ENCODE peak calls at places on chromosomes 6 and 20, in six cellular contexts. O is stomach, W is choroid plexus epithelial cell, U is NCI-H1436, L is B cell, M is Right ventricle myocardium inferior. B is an unnamed sample.

GRCh38 chr6:142698751-142699150 is 246.2 kb downstream of the HIVEP2 start:
- DNase-seq in O (no peak), W (peak; percentile 28), U (no peak), L (no peak), M (no peak), B (no peak)

GRCh38 chr6:134249412-134249758 is 68.5 kb downstream of the SGK1 start:
- DNase-seq in O (no peak), W (peak; percentile 31), U (no peak), L (no peak), M (no peak), B (no peak)

GRCh38 chr6:40892223-40892622 is 146.8 kb downstream of the UNC5CL start:
- DNase-seq in O (no peak), W (no peak), U (no peak), L (no peak), M (no peak), B (no peak)

GRCh38 chr20:48017504-48017903 is 232.2 kb upstream of the SULF2 start:
- DNase-seq in O (no peak), W (no peak), U (no peak), L (no peak), M (no peak), B (no peak)

GRCh38 chr20:5557123-5557522 is 193.1 kb upstream of the SHLD1 start:
- DNase-seq in O (peak; percentile 54), W (peak; percentile 84), U (peak; percentile 26), L (peak; percentile 60), M (no peak), B (peak; percentile 23)

GRCh38 chr20:37734228-37734980 is 40.6 kb downstream of the CTNNBL1 start:
- DNase-seq in O (no peak), W (peak; percentile 71), U (no peak), L (no peak), M (no peak), B (no peak)

GRCh38 chr6:127932708-127933107 is 31.9 kb upstream of the THEMIS start:
- DNase-seq in O (no peak), W (no peak), U (no peak), L (no peak), M (peak; percentile 48), B (no peak)

GRCh38 chr20:1764136-1765033 is 106.8 kb upstream of the SIRPG start:
- DNase-seq in O (peak; percentile 71), W (peak; percentile 94), U (peak; percentile 31), L (peak; percentile 75), M (peak; percentile 82), B (no peak)

GRCh38 chr20:53611449-53611894 is 17.8 kb upstream of the ZNF217 start:
- DNase-seq in O (peak; percentile 25), W (peak; percentile 99), U (no peak), L (no peak), M (no peak), B (no peak)

GRCh38 chr6:57432162-57432561 is 114.7 kb downstream of the PRIM2 start:
- DNase-seq in O (no peak), W (peak; percentile 88), U (no peak), L (no peak), M (no peak), B (no peak)

B was measured in effector memory CD4-positive, alpha-beta T cell.